ENCODE peak calls at places on chromosomes 11 and 22, in five cellular contexts. G is neuronal stem cell, L is HCT116, S is A549, Y is suprapubic skin. F is an unnamed sample.

GRCh38 chr11:74437441-74437840 is 29.9 kb downstream of the KCNE3 start:
- DNase-seq in G (no peak), L (no peak), S (no peak), Y (no peak), F (no peak)

GRCh38 chr11:128415539-128415938 is 171.8 kb downstream of the ETS1 start:
- DNase-seq in G (no peak), L (no peak), S (no peak), Y (no peak), F (no peak)

GRCh38 chr11:35680506-35680905 is 17.9 kb downstream of the TRIM44 start:
- DNase-seq in G (no peak), L (no peak), S (no peak), Y (no peak), F (no peak)

GRCh38 chr11:75469785-75470405 is 36.9 kb upstream of the KLHL35 start:
- DNase-seq in G (no peak), L (no peak), S (no peak), Y (no peak), F (no peak)

GRCh38 chr11:100805509-100806199 is 118.6 kb downstream of the ARHGAP42 start:
- DNase-seq in G (no peak), L (no peak), S (no peak), Y (no peak), F (no peak)

GRCh38 chr11:6637871-6638270 is 17.7 kb downstream of the DCHS1 start:
- DNase-seq in G (no peak), L (no peak), S (no peak), Y (no peak), F (peak; percentile 61)

GRCh38 chr11:118060879-118061278 is 16.0 kb upstream of the TMPRSS4 start:
- DNase-seq in G (no peak), L (no peak), S (no peak), Y (peak; percentile 74), F (no peak)

GRCh38 chr11:19674420-19674819 is 38.2 kb upstream of the NAV2 start:
- DNase-seq in G (no peak), L (no peak), S (no peak), Y (no peak), F (no peak)

GRCh38 chr11:57288771-57289579 is 35.8 kb downstream of the TNKS1BP1 start:
- DNase-seq in G (no peak), L (no peak), S (no peak), Y (no peak), F (no peak)

GRCh38 chr11:8219257-8220021 is 44.2 kb downstream of the LMO1 start:
- DNase-seq in G (no peak), L (peak; percentile 50), S (peak; percentile 70), Y (no peak), F (peak; percentile 33)

GRCh38 chr11:66264893-66265292 is 3.5 kb upstream of the RAB1B start:
- DNase-seq in G (no peak), L (no peak), S (peak; percentile 41), Y (no peak), F (no peak)

GRCh38 chr11:69344570-69345145 is 50.7 kb downstream of the MYEOV start:
- DNase-seq in G (no peak), L (no peak), S (no peak), Y (peak; percentile 41), F (no peak)

GRCh38 chr11:729492-730074 is 17.7 kb upstream of the TALDO1 start:
- DNase-seq in G (no peak), L (no peak), S (no peak), Y (no peak), F (no peak)

GRCh38 chr11:122803716-122804115 is 34.6 kb upstream of the CRTAM start:
- DNase-seq in G (no peak), L (no peak), S (no peak), Y (no peak), F (no peak)

GRCh38 chr11:35372565-35373283 is 46.6 kb downstream of the SLC1A2 start:
- DNase-seq in G (no peak), L (no peak), S (no peak), Y (no peak), F (no peak)

GRCh38 chr11:78532991-78533861 is 41.4 kb downstream of the NARS2 start:
- DNase-seq in G (no peak), L (no peak), S (no peak), Y (no peak), F (no peak)

GRCh38 chr11:3808846-3809623 is 675 bp downstream of the PGAP2 start:
- DNase-seq in G (no peak), L (peak; percentile 62), S (peak; percentile 81), Y (no peak), F (no peak)

GRCh38 chr11:119696378-119697157 is 32.4 kb downstream of the NECTIN1 start:
- DNase-seq in G (no peak), L (no peak), S (no peak), Y (no peak), F (no peak)

GRCh38 chr11:113142508-113142907 is 171.9 kb upstream of the TTC12 start:
- DNase-seq in G (no peak), L (no peak), S (no peak), Y (no peak), F (no peak)

GRCh38 chr11:68012843-68013610 is 2.9 kb downstream of the ALDH3B1 start:
- DNase-seq in G (no peak), L (peak; percentile 80), S (peak; percentile 98), Y (no peak), F (peak; percentile 18)

GRCh38 chr11:104096900-104097299 is 60.5 kb downstream of the DDI1 start:
- DNase-seq in G (no peak), L (no peak), S (no peak), Y (no peak), F (no peak)

GRCh38 chr11:35153280-35153679 is 14.3 kb downstream of the CD44 start:
- DNase-seq in G (no peak), L (no peak), S (no peak), Y (no peak), F (no peak)

GRCh38 chr11:41382927-41383326 is 76.5 kb downstream of the LRRC4C start:
- DNase-seq in G (no peak), L (no peak), S (no peak), Y (no peak), F (no peak)

GRCh38 chr11:26244207-26244606 is 87.7 kb upstream of the ANO3 start:
- DNase-seq in G (no peak), L (no peak), S (no peak), Y (no peak), F (no peak)

GRCh38 chr11:32039149-32039548 is 51.7 kb upstream of the RCN1 start:
- DNase-seq in G (no peak), L (no peak), S (no peak), Y (no peak), F (no peak)

GRCh38 chr11:2263724-2264360 is 6.5 kb downstream of the ASCL2 start:
- DNase-seq in G (no peak), L (no peak), S (no peak), Y (no peak), F (no peak)

GRCh38 chr11:35248558-35249323 is 109.8 kb downstream of the CD44 start:
- DNase-seq in G (peak; percentile 5), L (no peak), S (no peak), Y (no peak), F (no peak)

GRCh38 chr22:37279469-37279868 is 2.8 kb upstream of the CYTH4 start:
- DNase-seq in G (no peak), L (no peak), S (no peak), Y (no peak), F (no peak)

GRCh38 chr22:47154621-47155081 is 392.2 kb downstream of the TBC1D22A start:
- DNase-seq in G (no peak), L (no peak), S (no peak), Y (no peak), F (peak; percentile 87)

DNA sequence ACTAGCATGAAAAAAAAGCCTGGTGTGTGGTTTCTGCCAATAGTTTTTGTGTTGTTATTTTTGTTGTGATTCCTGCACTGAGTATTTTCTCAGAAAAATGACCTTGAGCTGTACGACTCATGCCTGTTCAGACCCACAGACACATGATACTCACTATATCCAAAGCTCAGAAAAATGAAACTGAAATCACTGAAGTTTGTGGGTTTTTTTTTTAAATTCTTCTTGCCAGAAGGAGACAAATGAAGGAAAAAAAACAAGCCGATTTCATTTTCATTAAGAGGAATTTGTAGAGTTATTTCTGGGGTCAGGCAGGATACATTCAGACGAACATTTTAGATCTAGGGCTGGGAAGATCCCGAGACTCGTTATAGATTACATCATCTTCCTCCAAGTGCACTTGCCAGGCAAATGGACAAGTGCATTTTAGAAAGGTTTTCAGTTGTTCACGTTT is 60.4 kb downstream of the BMAL1 start:
- DNase-seq in G (no peak), L (no peak), S (peak; percentile 34), Y (no peak), F (no peak)
- H3K4me1 ChIP-seq in G (no peaks in the 10 kb centered on the region), L (peaks cover 69% of the 10 kb centered on the region), S (peaks cover 91% of the 10 kb centered on the region), Y (peaks cover 47% of the 10 kb centered on the region), F (peaks cover 18% of the 10 kb centered on the region)

DNA sequence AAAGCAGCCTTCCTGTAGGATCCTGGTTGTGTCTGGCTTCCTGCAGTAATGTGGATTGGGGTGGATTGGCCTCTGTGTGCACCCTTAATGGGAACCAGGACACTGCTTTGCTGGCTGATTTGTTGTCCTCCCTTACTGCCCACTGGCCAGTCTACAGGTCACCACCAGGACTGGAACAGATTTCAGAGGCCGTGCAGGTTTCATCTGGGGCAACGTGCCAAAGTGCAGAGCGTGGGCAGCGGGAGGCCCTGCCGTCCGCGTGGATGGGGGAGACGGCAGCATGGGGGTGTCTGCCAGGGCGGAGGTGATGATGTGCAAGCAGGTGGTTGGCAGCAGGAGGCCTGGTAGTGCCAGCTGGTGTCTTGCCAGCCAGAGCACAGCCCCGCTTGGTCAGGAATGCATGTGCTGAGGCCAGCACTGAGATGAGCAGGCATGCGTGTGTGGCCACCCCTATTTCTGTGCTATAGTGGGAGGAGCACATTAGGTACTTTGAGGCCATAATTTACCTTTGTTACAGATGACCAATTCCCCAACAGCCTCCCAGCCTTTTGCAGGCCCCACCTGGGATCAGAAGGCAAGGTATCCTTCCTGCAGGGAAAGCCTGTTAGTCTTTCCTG is 24.3 kb downstream of the BCR start:
- DNase-seq in G (no peak), L (no peak), S (no peak), Y (no peak), F (peak; percentile 90)
- H3K4me1 ChIP-seq in G (no peaks in the 10 kb centered on the region), L (no peaks in the 10 kb centered on the region), S (no peaks in the 10 kb centered on the region), Y (peaks cover 27% of the 10 kb centered on the region), F (peaks cover 16% of the 10 kb centered on the region)

GRCh38 chr11:63536669-63537292 is at the start of gene PLAAT4:
- DNase-seq in G (no peak), L (no peak), S (no peak), Y (no peak), F (peak; percentile 67)

GRCh38 chr11:63534076-63534475 is 2.5 kb upstream of the PLAAT4 start:
- DNase-seq in G (no peak), L (no peak), S (no peak), Y (no peak), F (no peak)

GRCh38 chr11:63532799-63533475 is 3.7 kb upstream of the PLAAT4 start:
- DNase-seq in G (no peak), L (no peak), S (no peak), Y (no peak), F (no peak)

GRCh38 chr11:63535734-63536133 is 874 bp upstream of the PLAAT4 start:
- DNase-seq in G (no peak), L (no peak), S (no peak), Y (no peak), F (no peak)

GRCh38 chr11:63534895-63535461 is 1.6 kb upstream of the PLAAT4 start:
- DNase-seq in G (no peak), L (no peak), S (no peak), Y (no peak), F (no peak)
- H3K4me1 ChIP-seq in G (no peaks in the 10 kb centered on the region), L (no peaks in the 10 kb centered on the region), S (peaks cover 31% of the 10 kb centered on the region), Y (peaks cover 41% of the 10 kb centered on the region), F (peaks cover 12% of the 10 kb centered on the region)

DNA sequence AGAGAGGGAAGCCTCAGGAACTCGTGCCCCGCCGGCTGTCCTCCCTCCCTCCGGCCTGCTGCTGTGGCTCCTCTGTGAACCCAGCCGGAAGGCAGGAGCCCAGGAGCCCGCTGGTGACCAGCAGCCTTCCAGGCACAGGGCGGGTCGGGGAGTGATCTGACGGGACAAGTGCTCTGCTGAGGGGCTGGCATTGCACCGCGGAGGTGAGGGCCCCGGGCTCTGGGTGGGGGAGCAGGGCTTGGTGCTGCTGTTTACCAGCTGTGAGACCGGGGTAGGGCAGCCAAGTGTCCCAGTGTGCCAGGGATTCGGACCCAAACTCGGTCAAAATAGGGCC is 53.3 kb downstream of the FLRT1 start:
- DNase-seq in G (no peak), L (no peak), S (no peak), Y (no peak), F (no peak)
- H3K4me1 ChIP-seq in G (peaks cover 54% of the 10 kb centered on the region), L (peaks cover 9% of the 10 kb centered on the region), S (peaks cover 75% of the 10 kb centered on the region), Y (peaks cover 28% of the 10 kb centered on the region), F (no peaks in the 10 kb centered on the region)